ENCODE peak calls at places on chromosome 13, in ten cellular contexts. D is SK-N-SH; B is CD4-positive, alpha-beta T cell; J is AG04450; A is kidney; P is WERI-Rb-1; U is effector memory CD4-positive, alpha-beta T cell; W is mesendoderm; O is stomach; Z is Peyer's patch. G is an unnamed sample.

GRCh38 chr13:24557121-24557520 is 44.5 kb upstream of the PARP4 start:
- DNase-seq in A (no peak), D (peak), P (no peak), J (no peak), B (no peak), U (no peak), O (no peak), W (no peak), Z (no peak), G (no peak)

GRCh38 chr13:59413121-59413520 is 750.6 kb downstream of the DIAPH3 start:
- DNase-seq in Z (no peak), D (no peak), U (no peak), O (no peak), J (no peak), P (no peak), B (no peak), A (no peak), W (no peak), G (no peak)

GRCh38 chr13:96772426-96772825 is 221.8 kb downstream of the OXGR1 start:
- DNase-seq in J (no peak), P (no peak), W (no peak), U (no peak), O (no peak), Z (no peak), B (no peak), D (no peak), A (no peak), G (no peak)

GRCh38 chr13:105147481-105147880 is 1388.0 kb downstream of the EFNB2 start:
- DNase-seq in P (no peak), Z (no peak), B (no peak), A (no peak), J (no peak), W (no peak), U (no peak), O (no peak), D (no peak), G (no peak)

GRCh38 chr13:110593430-110594130 is 21.8 kb upstream of the NAXD start:
- DNase-seq in B (no peak), Z (no peak), U (no peak), O (no peak), A (no peak), J (no peak), P (peak), W (peak), D (peak), G (peak)

GRCh38 chr13:91767681-91768080 is 369.3 kb downstream of the GPC5 start:
- DNase-seq in A (no peak), D (no peak), W (peak), B (no peak), O (no peak), P (no peak), Z (no peak), J (no peak), U (no peak), G (no peak)

GRCh38 chr13:76758257-76758656 is 127.9 kb downstream of the KCTD12 start:
- DNase-seq in A (no peak), P (no peak), W (peak), O (no peak), D (peak), B (no peak), Z (no peak), U (no peak), J (no peak), G (no peak)

GRCh38 chr13:84607614-84608013 is 725.3 kb upstream of the SLITRK1 start:
- DNase-seq in B (no peak), Z (no peak), U (no peak), A (no peak), P (no peak), O (no peak), W (no peak), D (no peak), J (peak), G (no peak)

GRCh38 chr13:97935071-97935470 is 18.4 kb upstream of the IPO5 start:
- DNase-seq in A (no peak), J (no peak), D (no peak), W (no peak), U (no peak), Z (no peak), O (no peak), B (no peak), P (no peak), G (no peak)

GRCh38 chr13:95643814-95644598 is 500 bp downstream of the DZIP1 start:
- DNase-seq in D (peak), J (no peak), O (no peak), P (peak), W (peak), Z (no peak), A (peak), B (no peak), U (no peak), G (no peak)

GRCh38 chr13:33153421-33154381 is 131.9 kb downstream of the STARD13 start:
- DNase-seq in A (peak), D (no peak), W (no peak), B (no peak), J (no peak), P (no peak), U (no peak), O (no peak), Z (peak), G (no peak)

GRCh38 chr13:21310220-21310619 is 133.8 kb downstream of the MRPL57 start:
- DNase-seq in Z (no peak), P (no peak), U (no peak), W (no peak), J (no peak), B (no peak), D (no peak), O (no peak), A (no peak), G (no peak)

GRCh38 chr13:21304256-21304655 is 127.8 kb downstream of the MRPL57 start:
- DNase-seq in Z (no peak), A (no peak), J (no peak), W (no peak), B (no peak), O (no peak), P (no peak), D (no peak), U (no peak), G (no peak)

GRCh38 chr13:21309542-21310172 is 133.2 kb downstream of the MRPL57 start:
- DNase-seq in A (no peak), U (no peak), Z (no peak), P (no peak), J (no peak), B (no peak), W (no peak), D (no peak), O (no peak), G (no peak)
- H3K27ac ChIP-seq in A (no peak), U (no peak), Z (no peak), P (no peak), J (no peak), B (no peak), W (no peak), D (no peak), O (no peak), G (no peak)

GRCh38 chr13:43303040-43303729 is 279.8 kb downstream of the DNAJC15 start:
- DNase-seq in Z (no peak), D (peak), P (peak), W (peak), J (no peak), A (peak), U (no peak), B (no peak), O (peak), G (peak)

GRCh38 chr13:43298799-43299198 is 275.4 kb downstream of the DNAJC15 start:
- DNase-seq in U (no peak), Z (no peak), B (no peak), J (no peak), D (no peak), W (no peak), A (no peak), P (no peak), O (no peak), G (no peak)

GRCh38 chr13:43301341-43301969 is 278.1 kb downstream of the DNAJC15 start:
- DNase-seq in U (no peak), A (no peak), W (no peak), O (no peak), P (no peak), B (no peak), Z (no peak), J (no peak), D (no peak), G (no peak)

GRCh38 chr13:43297967-43298366 is 274.6 kb downstream of the DNAJC15 start:
- DNase-seq in W (no peak), O (no peak), U (no peak), A (no peak), J (no peak), Z (no peak), P (no peak), B (no peak), D (no peak), G (no peak)

DNA sequence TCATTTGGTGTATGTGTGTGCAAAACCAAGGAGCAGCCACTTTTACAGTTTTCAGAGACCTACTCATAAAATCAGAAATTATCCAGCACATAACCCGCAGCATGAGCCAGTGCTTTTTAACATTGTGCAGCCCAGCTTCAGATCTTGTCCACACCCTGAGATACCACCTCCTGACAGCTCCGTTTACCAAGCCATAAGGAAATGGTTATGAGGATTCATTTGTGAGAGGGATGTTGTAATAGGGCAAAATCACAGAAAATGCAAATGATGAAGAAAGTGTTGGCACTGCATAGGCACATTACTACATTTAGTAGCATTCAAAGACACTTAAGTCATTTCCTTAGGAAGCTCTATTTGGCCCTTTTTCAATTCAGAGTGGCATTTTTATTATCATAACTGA is 277.4 kb downstream of the DNAJC15 start:
- DNase-seq in A (no peak), P (no peak), J (no peak), O (no peak), U (no peak), W (no peak), B (no peak), D (no peak), Z (no peak), G (no peak)
- H3K27ac ChIP-seq in A (no peak), P (no peak), J (no peak), O (no peak), U (no peak), W (no peak), B (no peak), D (no peak), Z (no peak), G (no peak)

GRCh38 chr13:51478418-51479198 is 25.8 kb upstream of the INTS6 start:
- DNase-seq in Z (no peak), B (no peak), J (no peak), U (no peak), W (no peak), O (no peak), D (no peak), A (no peak), P (no peak), G (no peak)

GRCh38 chr13:51479199-51479523 is 26.3 kb upstream of the INTS6 start:
- DNase-seq in A (no peak), D (no peak), O (no peak), Z (no peak), W (no peak), J (no peak), P (no peak), B (no peak), U (no peak), G (no peak)

GRCh38 chr13:51477149-51477548 is 24.3 kb upstream of the INTS6 start:
- DNase-seq in O (no peak), Z (no peak), J (no peak), B (no peak), A (no peak), D (no peak), W (no peak), U (no peak), P (no peak), G (no peak)

GRCh38 chr13:51475727-51476521 is 23.1 kb upstream of the INTS6 start:
- DNase-seq in Z (no peak), O (no peak), D (no peak), P (no peak), B (no peak), J (no peak), U (no peak), W (no peak), A (no peak), G (no peak)

DNA sequence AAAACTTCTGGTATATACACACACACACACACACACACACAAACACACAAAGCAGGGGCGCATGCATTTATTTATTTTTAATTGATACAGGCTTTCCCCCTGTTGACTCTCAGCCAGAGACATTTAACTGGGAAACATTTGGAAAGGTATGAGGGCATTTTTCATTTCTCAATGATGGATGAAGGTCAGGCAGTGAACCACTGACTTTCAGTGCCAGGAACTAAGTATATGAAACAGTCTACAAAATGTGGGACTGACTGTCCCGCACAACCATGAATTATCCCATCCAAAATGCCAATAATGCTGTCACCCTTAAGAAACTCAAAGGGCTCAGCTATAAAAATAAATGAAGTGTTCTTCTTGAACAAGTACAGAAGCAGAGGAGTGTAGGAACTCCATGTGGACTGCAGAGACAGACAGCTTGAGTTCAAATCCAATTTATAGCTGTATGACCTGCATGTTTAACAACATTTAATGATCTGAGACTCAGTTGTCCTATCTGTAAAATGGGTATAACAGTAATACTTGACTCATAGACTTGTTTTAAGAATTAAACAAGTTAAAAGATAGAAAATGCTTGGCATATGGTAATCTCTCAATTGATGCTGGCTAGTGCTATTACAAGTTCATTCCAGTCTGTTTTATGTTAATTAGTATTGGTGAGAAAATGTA is 25.0 kb upstream of the INTS6 start:
- DNase-seq in B (no peak), O (no peak), U (no peak), J (no peak), W (no peak), A (no peak), Z (no peak), P (no peak), D (no peak), G (no peak)
- H3K27ac ChIP-seq in B (no peak), O (peak), U (no peak), J (no peak), W (no peak), A (peak), Z (no peak), P (no peak), D (no peak), G (no peak)

GRCh38 chr13:41133951-41134350 is 1.3 kb upstream of the KBTBD6 start:
- DNase-seq in P (no peak), J (no peak), Z (no peak), O (no peak), U (no peak), W (no peak), B (no peak), D (no peak), A (no peak), G (no peak)

GRCh38 chr13:41139296-41139966 is 6.8 kb upstream of the KBTBD6 start:
- DNase-seq in P (no peak), U (no peak), B (no peak), D (no peak), J (peak), A (no peak), Z (no peak), W (no peak), O (no peak), G (no peak)

GRCh38 chr13:41136396-41137031 is 3.9 kb upstream of the KBTBD6 start:
- DNase-seq in A (no peak), B (no peak), P (no peak), U (no peak), O (no peak), J (no peak), D (no peak), Z (no peak), W (no peak), G (no peak)

GRCh38 chr13:41137241-41137640 is 4.6 kb upstream of the KBTBD6 start:
- DNase-seq in D (no peak), O (no peak), A (no peak), U (no peak), W (no peak), P (no peak), Z (no peak), J (no peak), B (no peak), G (no peak)

GRCh38 chr13:41137951-41138350 is 5.3 kb upstream of the KBTBD6 start:
- DNase-seq in O (no peak), Z (no peak), J (peak), W (no peak), A (no peak), P (no peak), U (no peak), D (no peak), B (no peak), G (no peak)
- H3K27ac ChIP-seq in O (no peak), Z (no peak), J (peak), W (no peak), A (no peak), P (no peak), U (no peak), D (no peak), B (no peak), G (no peak)

DNA sequence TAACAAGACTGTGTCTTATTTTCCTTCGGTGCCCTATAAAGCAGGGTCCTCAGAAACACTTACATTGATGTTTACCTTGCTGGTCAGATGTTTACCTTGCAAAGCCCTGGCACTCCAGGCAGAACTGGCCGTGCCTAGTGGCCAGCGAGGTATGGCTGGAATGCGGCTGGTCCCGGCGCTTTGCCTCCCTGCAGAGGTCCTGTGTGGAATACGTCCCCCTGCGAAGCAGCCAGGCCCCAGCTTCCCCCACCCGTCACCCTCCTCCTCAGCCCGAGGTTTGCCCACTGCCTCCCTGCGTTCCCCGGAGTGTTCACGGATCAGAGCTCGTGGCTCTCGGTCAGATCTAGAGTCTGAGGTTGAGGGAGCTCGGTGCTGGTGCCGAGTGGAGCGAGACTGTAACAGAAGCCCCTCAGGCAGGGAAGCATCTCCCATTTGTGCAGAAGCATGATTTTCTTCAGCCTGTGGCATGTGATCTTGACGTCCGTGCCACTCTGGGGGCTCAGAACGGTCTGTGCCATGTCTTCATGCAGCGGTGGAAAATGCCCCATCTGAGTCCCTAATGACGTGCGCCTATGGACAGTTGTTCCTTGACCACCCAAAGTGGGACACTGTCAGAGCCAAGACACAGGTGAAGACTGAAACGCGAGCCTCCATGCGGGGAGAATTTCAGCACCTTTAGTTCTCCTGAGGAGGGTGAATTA is 54.8 kb upstream of the SOX1 start:
- DNase-seq in P (no peak), Z (no peak), U (no peak), W (peak), B (no peak), A (no peak), D (no peak), O (peak), J (no peak), G (no peak)
- H3K27ac ChIP-seq in P (no peak), Z (no peak), U (no peak), W (no peak), B (no peak), A (no peak), D (no peak), O (no peak), J (no peak), G (no peak)

DNA sequence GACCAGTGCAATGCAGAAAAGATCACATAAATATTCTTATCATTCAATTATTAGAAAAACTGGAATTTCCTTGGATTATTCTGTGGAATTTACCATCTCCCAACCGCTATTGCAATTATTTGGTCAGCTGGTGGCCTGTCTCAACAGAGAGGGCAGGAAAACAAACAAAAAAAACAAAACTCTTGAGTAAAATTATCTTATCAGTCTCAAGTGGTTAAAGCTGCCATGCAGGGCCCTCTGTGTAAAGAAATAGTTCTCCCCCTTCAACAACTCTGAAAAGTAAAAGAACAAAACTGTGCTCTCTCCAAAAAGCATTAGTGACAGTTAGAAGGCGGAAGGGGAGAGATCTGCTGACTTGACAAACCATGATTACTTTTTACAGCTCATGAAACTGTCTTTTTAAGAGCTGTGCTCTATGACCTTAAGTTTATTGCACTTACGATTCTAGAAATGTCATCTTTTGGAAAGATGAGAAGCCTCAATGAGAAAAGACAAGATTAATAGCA is 152.3 kb downstream of the DLEU7 start:
- DNase-seq in W (no peak), A (no peak), Z (no peak), B (no peak), O (no peak), P (no peak), J (no peak), D (no peak), U (no peak), G (peak)
- H3K27ac ChIP-seq in W (no peak), A (no peak), Z (no peak), B (no peak), O (no peak), P (no peak), J (no peak), D (peak), U (no peak), G (peak)

GRCh38 chr13:87925006-87925405 is 253.8 kb downstream of the SLITRK5 start:
- DNase-seq in A (no peak), J (no peak), B (no peak), U (no peak), P (no peak), O (no peak), W (no peak), Z (no peak), D (no peak), G (no peak)
- H3K27ac ChIP-seq in A (no peak), J (no peak), B (no peak), U (no peak), P (no peak), O (no peak), W (no peak), Z (no peak), D (no peak), G (no peak)

G was measured in MM.1S.